ENCODE peak calls at places on chromosomes 6 and 20, in four cellular contexts. One of them, this sample, is unnamed.
A peak's percentile ranks its signal among the peaks of the same experiment; 100 is the strongest.

GRCh38 chr20:60749804-60750602 is 502.1 kb upstream of the CDH4 start:
- DNase-seq in GM23248: peak; percentile 16
- DNase-seq in psoas muscle: no peak
- DNase-seq in thoracic aorta: no peak
- DNase-seq in this sample: peak; percentile 4

GRCh38 chr6:46930331-46930730 is 8.6 kb upstream of the ADGRF5 start:
- DNase-seq in GM23248: no peak
- DNase-seq in psoas muscle: no peak
- DNase-seq in thoracic aorta: no peak
- DNase-seq in this sample: no peak

GRCh38 chr6:79604583-79605037 is 26.5 kb upstream of the SH3BGRL2 start:
- DNase-seq in GM23248: peak; percentile 7
- DNase-seq in psoas muscle: no peak
- DNase-seq in thoracic aorta: no peak
- DNase-seq in this sample: no peak

GRCh38 chr6:87282743-87283142 is 39.6 kb upstream of the SMIM8 start:
- DNase-seq in GM23248: no peak
- DNase-seq in psoas muscle: no peak
- DNase-seq in thoracic aorta: no peak
- DNase-seq in this sample: no peak

GRCh38 chr6:5135783-5136376 is 50.7 kb downstream of the PPP1R3G start:
- DNase-seq in GM23248: peak; percentile 43
- DNase-seq in psoas muscle: no peak
- DNase-seq in thoracic aorta: no peak
- DNase-seq in this sample: peak; percentile 5

GRCh38 chr6:50239853-50240252 is 190.1 kb upstream of the DEFB112 start:
- DNase-seq in GM23248: no peak
- DNase-seq in psoas muscle: no peak
- DNase-seq in thoracic aorta: no peak
- DNase-seq in this sample: no peak

GRCh38 chr6:24431045-24431451 is 28.3 kb downstream of the MRS2 start:
- DNase-seq in GM23248: peak; percentile 65
- DNase-seq in psoas muscle: no peak
- DNase-seq in thoracic aorta: no peak
- DNase-seq in this sample: no peak

GRCh38 chr20:25223179-25223661 is 24.7 kb upstream of the PYGB start:
- DNase-seq in GM23248: peak; percentile 95
- DNase-seq in psoas muscle: no peak
- DNase-seq in thoracic aorta: no peak
- DNase-seq in this sample: peak; percentile 50

GRCh38 chr6:28922004-28922840 is 1.6 kb downstream of the TRIM27 start:
- DNase-seq in GM23248: peak; percentile 73
- DNase-seq in psoas muscle: no peak
- DNase-seq in thoracic aorta: no peak
- DNase-seq in this sample: no peak

GRCh38 chr6:140052757-140053729 is 678.6 kb upstream of the CITED2 start:
- DNase-seq in GM23248: peak; percentile 65
- DNase-seq in psoas muscle: peak; percentile 23
- DNase-seq in thoracic aorta: no peak
- DNase-seq in this sample: no peak

GRCh38 chr20:38177201-38177600 is 12.1 kb upstream of the TGM2 start:
- DNase-seq in GM23248: no peak
- DNase-seq in psoas muscle: no peak
- DNase-seq in thoracic aorta: no peak
- DNase-seq in this sample: no peak

GRCh38 chr6:15661815-15662245 is 998 bp downstream of the DTNBP1 start:
- DNase-seq in GM23248: peak; percentile 20
- DNase-seq in psoas muscle: no peak
- DNase-seq in thoracic aorta: no peak
- DNase-seq in this sample: no peak

GRCh38 chr20:25052255-25053206 is 5.4 kb downstream of the ACSS1 start:
- DNase-seq in GM23248: peak; percentile 59
- DNase-seq in psoas muscle: peak; percentile 35
- DNase-seq in thoracic aorta: peak; percentile 48
- DNase-seq in this sample: peak; percentile 8

GRCh38 chr6:134741193-134741521 is 208.7 kb downstream of the ALDH8A1 start:
- DNase-seq in GM23248: no peak
- DNase-seq in psoas muscle: no peak
- DNase-seq in thoracic aorta: no peak
- DNase-seq in this sample: no peak

GRCh38 chr6:42166444-42167141 is 6.6 kb upstream of the GUCA1A start:
- DNase-seq in GM23248: peak; percentile 48
- DNase-seq in psoas muscle: no peak
- DNase-seq in thoracic aorta: no peak
- DNase-seq in this sample: peak; percentile 35

GRCh38 chr6:36432151-36432633 is 10.5 kb downstream of the PXT1 start:
- DNase-seq in GM23248: peak; percentile 54
- DNase-seq in psoas muscle: no peak
- DNase-seq in thoracic aorta: no peak
- DNase-seq in this sample: peak; percentile 43

GRCh38 chr6:146191166-146191565 is 162.3 kb downstream of the GRM1 start:
- DNase-seq in GM23248: no peak
- DNase-seq in psoas muscle: no peak
- DNase-seq in thoracic aorta: no peak
- DNase-seq in this sample: no peak

GRCh38 chr6:144447487-144447886 is 162.4 kb downstream of the UTRN start:
- DNase-seq in GM23248: peak; percentile 76
- DNase-seq in psoas muscle: no peak
- DNase-seq in thoracic aorta: no peak
- DNase-seq in this sample: no peak

GRCh38 chr6:167420858-167421766 is 96.2 kb downstream of the TTLL2 start:
- DNase-seq in GM23248: no peak
- DNase-seq in psoas muscle: no peak
- DNase-seq in thoracic aorta: no peak
- DNase-seq in this sample: no peak

GRCh38 chr6:121647905-121648304 is 212.5 kb downstream of the GJA1 start:
- DNase-seq in GM23248: peak; percentile 56
- DNase-seq in psoas muscle: no peak
- DNase-seq in thoracic aorta: no peak
- DNase-seq in this sample: peak; percentile 20

GRCh38 chr6:24495516-24495847 is 713 bp downstream of the ALDH5A1 start:
- DNase-seq in GM23248: peak; percentile 48
- DNase-seq in psoas muscle: peak; percentile 75
- DNase-seq in thoracic aorta: peak; percentile 28
- DNase-seq in this sample: no peak

GRCh38 chr6:33104893-33105292 is 29.1 kb downstream of the HLA-DPB1 start:
- DNase-seq in GM23248: no peak
- DNase-seq in psoas muscle: no peak
- DNase-seq in thoracic aorta: no peak
- DNase-seq in this sample: no peak

GRCh38 chr6:162713926-162714759 is 13.4 kb downstream of the PRKN start:
- DNase-seq in GM23248: no peak
- DNase-seq in psoas muscle: no peak
- DNase-seq in thoracic aorta: no peak
- DNase-seq in this sample: no peak

GRCh38 chr6:30834643-30835042 is 49.7 kb upstream of the DDR1 start:
- DNase-seq in GM23248: no peak
- DNase-seq in psoas muscle: no peak
- DNase-seq in thoracic aorta: no peak
- DNase-seq in this sample: no peak

GRCh38 chr6:160348552-160349441 is 619 bp downstream of the SLC22A3 start:
- DNase-seq in GM23248: peak; percentile 27
- DNase-seq in psoas muscle: peak; percentile 69
- DNase-seq in thoracic aorta: no peak
- DNase-seq in this sample: peak; percentile 28

GRCh38 chr6:34772940-34773339 is 15.6 kb downstream of the SNRPC start:
- DNase-seq in GM23248: no peak
- DNase-seq in psoas muscle: no peak
- DNase-seq in thoracic aorta: no peak
- DNase-seq in this sample: no peak
- H3K36me3 ChIP-seq in GM23248: peaks cover 38% of the 10 kb centered on the region
- H3K36me3 ChIP-seq in psoas muscle: peaks cover 11% of the 10 kb centered on the region
- H3K36me3 ChIP-seq in thoracic aorta: peaks cover 42% of the 10 kb centered on the region
- H3K36me3 ChIP-seq in this sample: peaks cover 91% of the 10 kb centered on the region

GRCh38 chr6:20210158-20210557 is 2.1 kb downstream of the MBOAT1 start:
- DNase-seq in GM23248: no peak
- DNase-seq in psoas muscle: no peak
- DNase-seq in thoracic aorta: no peak
- DNase-seq in this sample: no peak

GRCh38 chr6:20211941-20212391 is 303 bp downstream of the MBOAT1 start:
- DNase-seq in GM23248: peak; percentile 65
- DNase-seq in psoas muscle: no peak
- DNase-seq in thoracic aorta: no peak
- DNase-seq in this sample: no peak

GRCh38 chr6:20211037-20211940 is 980 bp downstream of the MBOAT1 start:
- DNase-seq in GM23248: peak; percentile 51
- DNase-seq in psoas muscle: no peak
- DNase-seq in thoracic aorta: no peak
- DNase-seq in this sample: no peak

GRCh38 chr6:20213271-20213798 is 1.1 kb upstream of the MBOAT1 start:
- DNase-seq in GM23248: peak; percentile 30
- DNase-seq in psoas muscle: no peak
- DNase-seq in thoracic aorta: no peak
- DNase-seq in this sample: no peak

DNA sequence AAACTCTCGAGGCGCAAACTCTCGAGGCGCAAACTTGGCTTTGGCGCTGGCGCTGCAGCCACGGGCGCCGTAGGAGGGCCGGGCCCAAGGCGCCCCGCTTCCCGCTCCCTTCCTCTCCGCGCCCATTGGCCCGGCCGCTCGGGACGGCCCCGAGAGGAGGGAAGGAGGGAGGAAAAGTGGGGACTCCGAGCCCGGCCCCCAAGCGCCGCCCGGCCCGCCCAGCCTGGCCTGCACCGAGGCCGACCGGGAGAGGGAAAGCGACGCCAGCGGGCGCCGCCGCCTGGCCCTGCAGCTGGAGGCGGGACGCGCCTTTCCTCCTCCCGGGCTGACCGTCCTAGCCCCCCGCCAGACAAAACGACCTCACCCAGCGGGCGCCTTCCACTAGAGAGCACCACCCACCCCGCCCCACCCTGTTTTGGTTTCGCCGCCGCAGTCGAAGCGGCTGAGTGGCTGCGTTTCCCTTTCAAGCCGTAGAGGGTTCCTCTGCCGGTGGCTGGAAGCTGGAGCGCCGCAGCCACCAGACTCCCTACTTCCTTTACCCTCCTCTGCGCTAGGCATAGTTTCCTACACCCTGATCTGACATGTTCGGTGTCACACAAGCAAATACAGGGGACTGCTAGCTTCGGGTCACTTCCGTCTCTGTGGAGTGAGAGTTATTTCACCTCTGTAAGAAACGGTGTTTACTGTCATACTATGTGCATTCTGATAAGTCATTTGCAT is at the start of gene MBOAT1:
- DNase-seq in GM23248: peak; percentile 97
- DNase-seq in psoas muscle: peak; percentile 94
- DNase-seq in thoracic aorta: peak; percentile 52
- DNase-seq in this sample: peak; percentile 90
- H3K27me3 ChIP-seq in GM23248: no peaks in the 10 kb centered on the region
- H3K27me3 ChIP-seq in psoas muscle: no peaks in the 10 kb centered on the region
- H3K27me3 ChIP-seq in thoracic aorta: no peaks in the 10 kb centered on the region
- H3K27me3 ChIP-seq in this sample: no peaks in the 10 kb centered on the region

DNA sequence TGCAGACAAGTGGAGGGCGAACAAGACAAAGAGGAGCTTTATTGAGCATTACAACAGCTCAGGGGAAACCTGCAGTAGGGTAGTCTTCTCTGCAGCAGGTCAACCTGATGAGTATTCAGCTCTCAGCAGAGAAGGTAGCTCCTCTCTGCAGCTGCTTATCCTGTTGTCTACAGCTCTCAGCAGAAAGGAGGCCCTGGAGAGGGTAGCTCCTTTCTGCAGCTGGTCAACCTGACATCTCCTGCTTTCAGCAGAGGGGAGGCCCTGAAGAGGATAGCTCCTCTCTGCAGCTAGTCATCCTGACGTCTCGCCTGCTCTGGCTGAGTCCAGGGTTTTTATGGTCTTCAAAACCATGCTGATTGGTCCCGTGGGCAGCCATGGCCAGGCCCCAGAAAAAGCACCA is 113.6 kb downstream of the CD24 start:
- DNase-seq in GM23248: no peak
- DNase-seq in psoas muscle: no peak
- DNase-seq in thoracic aorta: no peak
- DNase-seq in this sample: no peak
- H3K9me3 ChIP-seq in GM23248: no peaks in the 10 kb centered on the region
- H3K9me3 ChIP-seq in psoas muscle: no peaks in the 10 kb centered on the region
- H3K9me3 ChIP-seq in thoracic aorta: no peaks in the 10 kb centered on the region
- H3K9me3 ChIP-seq in this sample: peaks cover 2% of the 10 kb centered on the region

GRCh38 chr6:157996918-157997702 is 15.4 kb downstream of the SYNJ2 start:
- DNase-seq in GM23248: no peak
- DNase-seq in psoas muscle: no peak
- DNase-seq in thoracic aorta: no peak
- DNase-seq in this sample: no peak
- H3K36me3 ChIP-seq in GM23248: no peaks in the 10 kb centered on the region
- H3K36me3 ChIP-seq in psoas muscle: no peaks in the 10 kb centered on the region
- H3K36me3 ChIP-seq in thoracic aorta: no peaks in the 10 kb centered on the region
- H3K36me3 ChIP-seq in this sample: peaks cover 53% of the 10 kb centered on the region

This sample was measured in MG63.